ENCODE peak calls at places on chromosome 21, in seven cellular contexts. M, Y, F, K, Q, J and L are unnamed samples.

GRCh38 chr21:38505654-38506523 is 7.6 kb upstream of the ERG start:
- DNase-seq in M (no peak), Y (no peak), F (no peak), K (no peak), Q (no peak), J (no peak), L (peak; percentile 3)

GRCh38 chr21:36325373-36326010 is 5.5 kb downstream of the MORC3 start:
- DNase-seq in M (no peak), Y (no peak), F (no peak), K (no peak), Q (no peak), J (no peak), L (no peak)

GRCh38 chr21:36552458-36552800 is 72.5 kb upstream of the CLDN14 start:
- DNase-seq in M (no peak), Y (no peak), F (no peak), K (no peak), Q (no peak), J (no peak), L (no peak)

GRCh38 chr21:43903451-43904091 is 38.5 kb downstream of the AGPAT3 start:
- DNase-seq in M (no peak), Y (peak; percentile 76), F (peak; percentile 52), K (peak; percentile 52), Q (no peak), J (no peak), L (no peak)

GRCh38 chr21:38140192-38140905 is 116.4 kb upstream of the KCNJ15 start:
- DNase-seq in M (no peak), Y (peak; percentile 43), F (peak; percentile 60), K (no peak), Q (no peak), J (no peak), L (no peak)

GRCh38 chr21:44059710-44060109 is 47.5 kb upstream of the PWP2 start:
- DNase-seq in M (no peak), Y (no peak), F (no peak), K (no peak), Q (no peak), J (no peak), L (no peak)

GRCh38 chr21:29626787-29627470 is 312.9 kb downstream of the GRIK1 start:
- DNase-seq in M (no peak), Y (no peak), F (no peak), K (no peak), Q (no peak), J (no peak), L (no peak)

GRCh38 chr21:21971384-21971783 is 973.2 kb downstream of the NCAM2 start:
- DNase-seq in M (no peak), Y (no peak), F (no peak), K (no peak), Q (no peak), J (no peak), L (no peak)

GRCh38 chr21:44275041-44275440 is 10.6 kb upstream of the AIRE start:
- DNase-seq in M (no peak), Y (no peak), F (no peak), K (no peak), Q (no peak), J (no peak), L (no peak)

GRCh38 chr21:38824124-38824822 is 18.5 kb downstream of the ETS2 start:
- DNase-seq in M (no peak), Y (no peak), F (no peak), K (no peak), Q (no peak), J (no peak), L (no peak)

GRCh38 chr21:36425286-36425685 is 40.1 kb downstream of the CHAF1B start:
- DNase-seq in M (no peak), Y (no peak), F (no peak), K (no peak), Q (no peak), J (no peak), L (no peak)

GRCh38 chr21:38383411-38384245 is 114.6 kb downstream of the ERG start:
- DNase-seq in M (no peak), Y (no peak), F (no peak), K (no peak), Q (no peak), J (no peak), L (no peak)

GRCh38 chr21:36709868-36710728 is 11.2 kb downstream of the SIM2 start:
- DNase-seq in M (peak; percentile 45), Y (peak; percentile 20), F (no peak), K (peak; percentile 48), Q (no peak), J (no peak), L (no peak)

GRCh38 chr21:43373387-43374227 is 53.3 kb downstream of the SIK1 start:
- DNase-seq in M (no peak), Y (no peak), F (no peak), K (no peak), Q (no peak), J (no peak), L (no peak)

GRCh38 chr21:43912910-43913309 is 47.9 kb downstream of the AGPAT3 start:
- DNase-seq in M (no peak), Y (no peak), F (no peak), K (no peak), Q (no peak), J (no peak), L (no peak)

GRCh38 chr21:25573409-25574206 is 33.7 kb downstream of the MRPL39 start:
- DNase-seq in M (no peak), Y (no peak), F (no peak), K (no peak), Q (peak; percentile 56), J (no peak), L (peak; percentile 64)

GRCh38 chr21:15976807-15977206 is 247.0 kb downstream of the USP25 start:
- DNase-seq in M (no peak), Y (no peak), F (no peak), K (no peak), Q (no peak), J (no peak), L (peak; percentile 46)
- H3K9me3 ChIP-seq in M (no peaks in the 10 kb centered on the region), Y (no peaks in the 10 kb centered on the region), F (no peaks in the 10 kb centered on the region), K (no peaks in the 10 kb centered on the region), Q (no peaks in the 10 kb centered on the region), J (no peaks in the 10 kb centered on the region), L (no peaks in the 10 kb centered on the region)

DNA sequence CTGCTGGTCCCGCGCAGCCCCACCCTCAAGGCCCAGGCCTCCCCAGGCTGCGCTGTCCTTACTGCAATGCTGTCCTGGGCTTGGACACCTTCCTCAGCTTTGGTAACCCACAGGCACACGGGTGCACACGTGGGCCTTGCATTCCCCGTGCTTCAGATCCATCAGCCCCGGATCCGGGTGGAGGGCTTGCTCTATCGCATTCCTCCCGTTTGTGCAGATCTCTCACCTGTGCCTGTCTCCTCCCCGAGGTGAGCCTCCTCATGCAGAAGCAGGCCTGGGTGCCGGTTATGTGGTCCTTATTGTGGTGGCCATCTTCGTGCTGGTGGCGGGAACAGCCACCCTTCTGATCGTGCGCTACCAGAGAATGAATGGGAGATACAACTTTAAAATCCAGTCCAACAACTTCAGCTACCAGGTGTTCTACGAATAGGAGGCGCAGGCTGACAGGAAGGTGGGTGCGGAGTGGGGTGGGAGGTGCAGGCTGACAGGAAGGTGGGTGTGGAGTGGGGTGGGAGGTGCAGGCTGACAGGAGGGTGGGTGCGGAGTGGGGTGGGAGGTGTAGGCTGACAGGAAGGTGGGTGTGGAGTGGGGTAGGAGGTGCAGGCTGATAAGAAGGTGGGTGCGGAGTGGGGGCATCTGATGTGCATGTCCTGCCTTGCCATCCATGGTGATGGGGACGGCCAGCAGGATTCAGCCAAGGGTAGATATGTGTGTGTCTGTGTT is 66.2 kb downstream of the UMODL1 start:
- DNase-seq in M (no peak), Y (no peak), F (no peak), K (no peak), Q (no peak), J (no peak), L (no peak)
- H3K36me3 ChIP-seq in M (no peaks in the 10 kb centered on the region), Y (no peaks in the 10 kb centered on the region), F (no peaks in the 10 kb centered on the region), K (no peaks in the 10 kb centered on the region), Q (no peaks in the 10 kb centered on the region), J (no peaks in the 10 kb centered on the region), L (no peaks in the 10 kb centered on the region)

GRCh38 chr21:28598214-28598613 is 394.5 kb downstream of the LTN1 start:
- DNase-seq in M (no peak), Y (no peak), F (no peak), K (no peak), Q (no peak), J (no peak), L (no peak)
- H3K9me3 ChIP-seq in M (peaks cover 5% of the 10 kb centered on the region), Y (peaks cover 13% of the 10 kb centered on the region), F (peaks cover 18% of the 10 kb centered on the region), K (peaks cover 8% of the 10 kb centered on the region), Q (peaks cover 11% of the 10 kb centered on the region), J (peaks cover 7% of the 10 kb centered on the region), L (no peaks in the 10 kb centered on the region)

DNA sequence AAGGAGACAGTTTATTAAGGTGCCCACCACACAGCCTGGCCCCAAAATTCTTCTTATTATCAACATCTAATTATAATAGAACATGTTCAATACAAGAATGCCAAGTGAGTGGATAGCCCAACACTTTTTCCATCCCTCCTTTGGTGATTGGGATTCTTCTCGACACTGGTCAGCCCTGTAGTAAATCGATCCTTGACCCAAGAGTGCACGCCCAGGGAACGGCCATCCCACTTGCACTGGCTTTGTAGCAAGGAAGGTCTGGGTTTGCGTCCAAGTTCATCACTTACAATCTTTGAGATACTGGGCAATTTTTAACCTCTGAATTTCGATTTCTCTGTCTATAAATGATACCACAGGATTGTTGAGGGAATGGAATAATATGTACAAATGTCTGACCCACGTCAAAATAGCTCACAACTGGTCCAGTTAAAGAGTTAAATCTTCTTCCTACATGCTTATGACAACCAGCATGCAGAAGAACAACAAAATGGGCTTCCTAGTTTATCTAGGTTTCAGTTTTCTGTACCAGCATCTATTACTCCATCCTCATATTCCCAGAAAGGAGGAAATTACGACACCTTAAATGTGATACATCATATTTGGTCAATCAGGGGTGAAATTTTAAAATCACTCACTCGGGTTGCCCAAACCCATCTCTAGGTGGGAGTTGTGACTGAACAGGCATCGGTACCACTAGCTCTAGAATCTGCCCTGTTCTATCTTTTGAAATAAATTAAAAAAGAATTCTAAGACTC is 161.8 kb downstream of the CLIC6 start:
- DNase-seq in M (no peak), Y (no peak), F (no peak), K (no peak), Q (no peak), J (no peak), L (no peak)
- H3K36me3 ChIP-seq in M (peaks cover 96% of the 10 kb centered on the region), Y (peaks cover 93% of the 10 kb centered on the region), F (no peaks in the 10 kb centered on the region), K (no peaks in the 10 kb centered on the region), Q (peaks cover 25% of the 10 kb centered on the region), J (peaks cover 48% of the 10 kb centered on the region), L (no peaks in the 10 kb centered on the region)

GRCh38 chr21:26819944-26820343 is 25.3 kb downstream of the ADAMTS1 start:
- DNase-seq in M (no peak), Y (no peak), F (no peak), K (no peak), Q (no peak), J (no peak), L (no peak)
- H3K9me3 ChIP-seq in M (no peaks in the 10 kb centered on the region), Y (no peaks in the 10 kb centered on the region), F (no peaks in the 10 kb centered on the region), K (no peaks in the 10 kb centered on the region), Q (no peaks in the 10 kb centered on the region), J (no peaks in the 10 kb centered on the region), L (no peaks in the 10 kb centered on the region)

GRCh38 chr21:46320331-46320801 is 3.3 kb downstream of the C21orf58 start:
- DNase-seq in M (no peak), Y (no peak), F (no peak), K (no peak), Q (no peak), J (no peak), L (no peak)
- H3K36me3 ChIP-seq in M (peaks cover 7% of the 10 kb centered on the region), Y (no peaks in the 10 kb centered on the region), F (no peaks in the 10 kb centered on the region), K (no peaks in the 10 kb centered on the region), Q (no peaks in the 10 kb centered on the region), J (no peaks in the 10 kb centered on the region), L (peaks cover 46% of the 10 kb centered on the region)

GRCh38 chr21:35020446-35020845 is 28.7 kb downstream of the RUNX1 start:
- DNase-seq in M (no peak), Y (no peak), F (no peak), K (no peak), Q (no peak), J (no peak), L (no peak)
- H3K9me3 ChIP-seq in M (no peaks in the 10 kb centered on the region), Y (no peaks in the 10 kb centered on the region), F (no peaks in the 10 kb centered on the region), K (no peaks in the 10 kb centered on the region), Q (no peaks in the 10 kb centered on the region), J (no peaks in the 10 kb centered on the region), L (no peaks in the 10 kb centered on the region)